ENCODE peak calls at places on chromosomes 1 and 21, in five cellular contexts. Y, L, C, O and B are unnamed samples.

GRCh38 chr1:95309031-95309459 is 75.0 kb downstream of the RWDD3 start:
- DNase-seq in L (peak; percentile 28), Y (peak; percentile 55), O (peak; percentile 38), C (no peak), B (peak; percentile 30)

GRCh38 chr1:150514260-150514659 is 1.3 kb upstream of the FALEC start:
- DNase-seq in C (no peak), O (no peak), Y (no peak), L (no peak), B (no peak)

GRCh38 chr21:32457360-32457840 is 44.9 kb downstream of the EVA1C start:
- DNase-seq in Y (peak; percentile 47), L (no peak), C (peak; percentile 81), O (no peak), B (peak; percentile 37)

GRCh38 chr1:228666686-228667085 is 68.6 kb upstream of the RHOU start:
- DNase-seq in C (no peak), O (no peak), L (no peak), Y (no peak), B (no peak)

GRCh38 chr1:30083800-30084464 is 639.5 kb downstream of the MATN1 start:
- DNase-seq in Y (peak; percentile 80), L (peak; percentile 89), C (no peak), O (peak; percentile 86), B (peak; percentile 27)

GRCh38 chr1:175045519-175045918 is 22.1 kb upstream of the TNN start:
- DNase-seq in Y (no peak), C (no peak), O (no peak), L (no peak), B (no peak)

GRCh38 chr1:203185585-203185984 is 919 bp downstream of the CHI3L1 start:
- DNase-seq in C (no peak), Y (no peak), L (no peak), O (no peak), B (no peak)

GRCh38 chr21:10466200-10466599 is 55.2 kb upstream of the TPTE start:
- DNase-seq in L (no peak), C (no peak), O (no peak), Y (no peak), B (no peak)

GRCh38 chr1:183956559-183957188 is 80.9 kb downstream of the COLGALT2 start:
- DNase-seq in O (peak; percentile 84), Y (peak; percentile 84), C (no peak), L (peak; percentile 90), B (peak; percentile 31)
- TF ChIP-seq CTCF in O (peak; percentile 30), Y (peak; percentile 38), C (no peak), L (peak; percentile 35), B (no peak)

DNA sequence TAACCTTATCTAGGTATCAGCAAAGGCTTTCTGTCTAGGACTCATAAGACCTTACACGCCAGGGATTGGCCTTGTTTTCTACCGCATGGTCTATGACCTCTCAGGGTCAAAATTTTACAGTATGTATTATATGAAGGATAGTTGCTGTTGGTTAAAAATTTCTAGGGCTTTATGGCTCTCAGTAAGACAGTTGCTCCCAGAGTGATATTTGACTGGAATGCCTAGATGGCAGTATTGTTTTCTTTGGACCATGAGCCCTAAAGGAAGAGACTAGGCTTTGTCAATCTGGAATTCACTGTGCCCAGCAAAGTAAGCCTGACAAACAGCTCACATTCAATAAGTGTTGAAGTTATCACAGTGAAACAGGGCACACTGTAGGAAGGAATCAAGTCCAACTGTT is 37.6 kb downstream of the C1orf87 start:
- DNase-seq in C (no peak), O (no peak), Y (peak; percentile 3), L (no peak), B (no peak)
- TF ChIP-seq CTCF in C (no peak), O (no peak), Y (no peak), L (no peak), B (no peak)

DNA sequence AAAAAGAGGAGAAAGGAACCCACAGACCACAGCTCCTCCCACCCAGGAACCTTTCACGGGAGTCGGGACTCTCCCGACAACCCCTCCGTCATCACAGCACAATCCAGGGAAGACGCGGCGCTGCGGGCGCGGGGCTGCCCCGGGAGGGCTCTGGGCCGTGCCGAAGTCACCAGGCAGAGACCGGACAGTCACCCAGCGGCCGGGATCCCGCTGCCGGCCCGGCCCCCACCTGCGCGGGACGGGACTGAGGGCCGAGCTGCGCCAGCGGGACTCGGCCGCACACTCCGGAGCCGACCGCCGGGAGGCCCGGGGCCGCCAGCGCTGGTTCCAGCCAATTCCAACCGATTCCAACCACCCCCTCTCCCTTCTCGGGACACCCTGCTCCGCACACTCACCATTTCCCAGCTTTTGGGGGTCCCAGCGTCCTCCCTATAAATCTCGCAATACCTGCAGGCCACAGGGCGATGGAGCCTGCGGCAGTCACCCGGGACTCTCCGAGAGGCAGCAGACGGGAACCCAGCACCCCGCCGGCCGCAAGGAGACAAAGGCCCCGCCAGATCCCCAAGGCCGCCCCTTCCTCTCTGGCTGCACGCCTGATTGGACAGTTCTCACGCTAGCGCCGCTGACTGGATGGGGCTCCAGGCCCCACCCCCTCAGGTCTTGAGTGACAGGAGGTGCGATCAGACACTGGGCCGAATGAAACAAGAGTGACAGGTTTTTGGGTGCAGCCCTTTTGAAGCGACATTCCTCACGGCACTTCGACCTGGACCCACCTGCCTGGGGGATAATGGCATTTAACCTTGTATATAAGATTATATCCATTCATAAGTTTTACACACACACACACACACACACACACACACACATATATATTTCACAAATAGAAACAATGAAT is at the start of gene ZNF695:
- DNase-seq in Y (peak; percentile 96), O (peak; percentile 96), L (peak; percentile 95), C (peak; percentile 93), B (peak; percentile 99)
- TF ChIP-seq CTCF in Y (no peak), O (no peak), L (no peak), C (no peak), B (no peak)

GRCh38 chr1:155260276-155260675 is 1.9 kb downstream of the SCAMP3 start:
- DNase-seq in L (no peak), O (no peak), Y (no peak), C (no peak), B (no peak)

GRCh38 chr1:155256101-155256852 is 994 bp upstream of the ENTREP3 start:
- DNase-seq in C (no peak), Y (no peak), O (no peak), L (no peak), B (no peak)

GRCh38 chr1:155263067-155263466 is 907 bp upstream of the SCAMP3 start:
- DNase-seq in C (no peak), O (no peak), L (no peak), Y (no peak), B (no peak)

GRCh38 chr1:155261888-155262673 is at the start of gene SCAMP3:
- DNase-seq in O (peak; percentile 99), C (peak; percentile 97), Y (peak; percentile 99), L (peak; percentile 99), B (peak; percentile 95)

DNA sequence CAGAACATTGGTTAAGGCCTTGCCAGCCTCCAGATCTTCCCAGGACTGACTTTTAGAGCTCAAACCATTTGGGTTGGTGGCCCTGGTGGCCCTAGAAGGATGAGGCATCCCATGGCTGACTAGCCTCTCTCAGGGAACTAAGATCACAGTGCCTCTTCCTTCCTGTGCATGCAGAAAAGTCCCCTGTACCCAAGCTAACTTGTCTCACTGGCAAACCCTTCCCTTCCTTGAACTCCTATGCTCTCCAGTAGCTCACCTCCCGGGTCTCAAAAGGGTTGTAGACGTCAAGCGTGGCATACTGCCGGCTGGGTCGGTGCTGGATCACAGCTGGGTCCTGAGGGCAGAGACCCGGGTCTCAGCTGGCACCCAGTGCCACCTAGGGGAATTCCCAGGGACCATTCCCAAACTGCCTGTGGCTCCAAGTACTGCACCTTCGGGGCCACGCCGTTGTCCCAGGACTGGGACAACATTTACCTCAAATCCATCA is 716 bp downstream of the SCAMP3 start:
- DNase-seq in L (no peak), Y (no peak), O (peak; percentile 13), C (peak; percentile 36), B (peak; percentile 37)
- TF ChIP-seq CTCF in L (no peak), Y (no peak), O (no peak), C (no peak), B (no peak)

GRCh38 chr1:172697463-172698100 is 38.7 kb downstream of the FASLG start:
- DNase-seq in C (no peak), O (no peak), Y (no peak), L (no peak), B (no peak)
- TF ChIP-seq CTCF in C (no peak), O (no peak), Y (no peak), L (no peak), B (no peak)

GRCh38 chr1:246428542-246429308 is 78.4 kb downstream of the SMYD3 start:
- DNase-seq in L (peak; percentile 99), Y (peak; percentile 90), O (peak; percentile 96), C (no peak), B (no peak)

GRCh38 chr1:246425139-246425794 is 81.8 kb downstream of the SMYD3 start:
- DNase-seq in Y (no peak), L (peak; percentile 20), C (no peak), O (no peak), B (no peak)

GRCh38 chr1:246427611-246428010 is 79.5 kb downstream of the SMYD3 start:
- DNase-seq in L (peak; percentile 55), Y (no peak), O (no peak), C (no peak), B (no peak)

GRCh38 chr1:246425895-246426294 is 81.2 kb downstream of the SMYD3 start:
- DNase-seq in Y (no peak), L (no peak), O (no peak), C (no peak), B (no peak)
- TF ChIP-seq CTCF in Y (no peak), L (no peak), O (no peak), C (no peak), B (no peak)

GRCh38 chr1:154937051-154937987 is 800 bp upstream of the PMVK start:
- DNase-seq in C (peak; percentile 93), O (peak; percentile 97), Y (peak; percentile 98), L (peak; percentile 96), B (peak; percentile 91)
- TF ChIP-seq CTCF in C (no peak), O (peak; percentile 7), Y (peak; percentile 37), L (peak; percentile 21), B (no peak)

GRCh38 chr1:35226546-35226945 is 33.6 kb upstream of the SFPQ start:
- DNase-seq in Y (no peak), O (no peak), C (no peak), L (no peak), B (no peak)

GRCh38 chr1:35222322-35223108 is 29.6 kb upstream of the SFPQ start:
- DNase-seq in O (no peak), C (no peak), Y (peak; percentile 92), L (peak; percentile 67), B (no peak)

GRCh38 chr1:35223109-35223630 is 30.2 kb upstream of the SFPQ start:
- DNase-seq in O (no peak), Y (peak; percentile 50), L (no peak), C (no peak), B (no peak)

GRCh38 chr1:35215346-35215745 is 22.4 kb upstream of the SFPQ start:
- DNase-seq in O (no peak), C (no peak), L (no peak), Y (no peak), B (no peak)

DNA sequence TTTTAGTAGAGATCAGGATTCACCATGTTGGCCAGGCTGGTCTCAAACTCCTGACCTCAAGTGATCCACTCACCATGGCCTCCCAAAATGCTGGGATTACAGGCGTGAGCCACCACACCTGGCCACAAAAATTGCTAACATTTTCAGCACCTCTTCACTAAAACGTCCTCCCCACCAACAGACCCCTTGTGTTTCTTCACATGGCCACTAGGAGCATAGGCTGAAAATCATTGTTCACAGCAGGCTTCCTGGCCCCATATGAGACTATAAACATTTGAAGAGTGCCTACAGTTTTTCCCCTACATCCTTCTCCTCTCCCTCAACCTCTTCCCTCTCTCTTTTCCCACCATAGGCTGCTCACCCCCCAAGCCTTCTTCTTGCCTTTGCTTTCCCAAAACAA is 28.0 kb upstream of the SFPQ start:
- DNase-seq in L (peak; percentile 10), Y (peak; percentile 32), O (no peak), C (no peak), B (peak; percentile 20)
- TF ChIP-seq CTCF in L (peak; percentile 19), Y (peak; percentile 46), O (peak; percentile 60), C (peak; percentile 19), B (peak; percentile 28)

GRCh38 chr1:161305872-161306519 is 3.8 kb downstream of the MPZ start:
- DNase-seq in Y (peak; percentile 83), L (peak; percentile 47), C (peak; percentile 90), O (peak; percentile 43), B (no peak)
- TF ChIP-seq CTCF in Y (peak; percentile 36), L (no peak), C (no peak), O (peak; percentile 36), B (no peak)